ENCODE peak calls at places on chromosome 6, in eight cellular contexts. One of them, this sample, is unnamed.

GRCh38 chr6:15550724-15551123 is 112.1 kb downstream of the DTNBP1 start:
- DNase-seq in stimulated activated CD8-positive, alpha-beta memory T cell treated with anti-CD3 and anti-CD28 coated beads, Interleukin-7, amount 100 ng/mL, for 48 hours: no peak
- DNase-seq in ovary: no peak
- DNase-seq in LoVo: no peak
- DNase-seq in stimulated activated CD4-positive, alpha-beta T cell treated with anti-CD3 and anti-CD28 coated beads, Interleukin-1b, Interleukin-23, amount 100 ng/mL, for 48 hours: no peak
- DNase-seq in activated effector memory CD4-positive, alpha-beta T cell treated with anti-CD3 and anti-CD28 coated beads, Interleukin-2, amount 50 U/mL, for 16 hours: no peak
- DNase-seq in D341Med: no peak
- DNase-seq in activated CD8-positive, alpha-beta memory T cell treated with anti-CD3 and anti-CD28 coated beads for 4 hours: no peak
- DNase-seq in this sample: no peak

GRCh38 chr6:84768442-84769174 is 4.2 kb upstream of the TBX18 start:
- DNase-seq in activated CD8-positive, alpha-beta memory T cell treated with anti-CD3 and anti-CD28 coated beads for 4 hours: no peak
- DNase-seq in activated effector memory CD4-positive, alpha-beta T cell treated with anti-CD3 and anti-CD28 coated beads, Interleukin-2, amount 50 U/mL, for 16 hours: no peak
- DNase-seq in stimulated activated CD8-positive, alpha-beta memory T cell treated with anti-CD3 and anti-CD28 coated beads, Interleukin-7, amount 100 ng/mL, for 48 hours: no peak
- DNase-seq in LoVo: no peak
- DNase-seq in D341Med: no peak
- DNase-seq in stimulated activated CD4-positive, alpha-beta T cell treated with anti-CD3 and anti-CD28 coated beads, Interleukin-1b, Interleukin-23, amount 100 ng/mL, for 48 hours: no peak
- DNase-seq in ovary: no peak
- DNase-seq in this sample: no peak

GRCh38 chr6:1497593-1498105 is 108.3 kb downstream of the FOXF2 start:
- DNase-seq in LoVo: no peak
- DNase-seq in ovary: peak
- DNase-seq in D341Med: no peak
- DNase-seq in activated effector memory CD4-positive, alpha-beta T cell treated with anti-CD3 and anti-CD28 coated beads, Interleukin-2, amount 50 U/mL, for 16 hours: no peak
- DNase-seq in stimulated activated CD8-positive, alpha-beta memory T cell treated with anti-CD3 and anti-CD28 coated beads, Interleukin-7, amount 100 ng/mL, for 48 hours: no peak
- DNase-seq in stimulated activated CD4-positive, alpha-beta T cell treated with anti-CD3 and anti-CD28 coated beads, Interleukin-1b, Interleukin-23, amount 100 ng/mL, for 48 hours: no peak
- DNase-seq in activated CD8-positive, alpha-beta memory T cell treated with anti-CD3 and anti-CD28 coated beads for 4 hours: no peak
- DNase-seq in this sample: no peak

GRCh38 chr6:20403766-20404640 is 2.3 kb downstream of the E2F3 start:
- DNase-seq in D341Med: peak
- DNase-seq in stimulated activated CD4-positive, alpha-beta T cell treated with anti-CD3 and anti-CD28 coated beads, Interleukin-1b, Interleukin-23, amount 100 ng/mL, for 48 hours: peak
- DNase-seq in activated CD8-positive, alpha-beta memory T cell treated with anti-CD3 and anti-CD28 coated beads for 4 hours: peak
- DNase-seq in activated effector memory CD4-positive, alpha-beta T cell treated with anti-CD3 and anti-CD28 coated beads, Interleukin-2, amount 50 U/mL, for 16 hours: peak
- DNase-seq in ovary: no peak
- DNase-seq in LoVo: peak
- DNase-seq in stimulated activated CD8-positive, alpha-beta memory T cell treated with anti-CD3 and anti-CD28 coated beads, Interleukin-7, amount 100 ng/mL, for 48 hours: peak
- DNase-seq in this sample: peak

GRCh38 chr6:132063204-132063603 is 112.0 kb upstream of the CCN2 start:
- DNase-seq in ovary: no peak
- DNase-seq in activated CD8-positive, alpha-beta memory T cell treated with anti-CD3 and anti-CD28 coated beads for 4 hours: no peak
- DNase-seq in stimulated activated CD4-positive, alpha-beta T cell treated with anti-CD3 and anti-CD28 coated beads, Interleukin-1b, Interleukin-23, amount 100 ng/mL, for 48 hours: no peak
- DNase-seq in stimulated activated CD8-positive, alpha-beta memory T cell treated with anti-CD3 and anti-CD28 coated beads, Interleukin-7, amount 100 ng/mL, for 48 hours: no peak
- DNase-seq in D341Med: no peak
- DNase-seq in activated effector memory CD4-positive, alpha-beta T cell treated with anti-CD3 and anti-CD28 coated beads, Interleukin-2, amount 50 U/mL, for 16 hours: no peak
- DNase-seq in LoVo: no peak
- DNase-seq in this sample: no peak

GRCh38 chr6:42177514-42178364 is 4.6 kb downstream of the GUCA1A start:
- DNase-seq in ovary: no peak
- DNase-seq in stimulated activated CD8-positive, alpha-beta memory T cell treated with anti-CD3 and anti-CD28 coated beads, Interleukin-7, amount 100 ng/mL, for 48 hours: no peak
- DNase-seq in stimulated activated CD4-positive, alpha-beta T cell treated with anti-CD3 and anti-CD28 coated beads, Interleukin-1b, Interleukin-23, amount 100 ng/mL, for 48 hours: no peak
- DNase-seq in activated effector memory CD4-positive, alpha-beta T cell treated with anti-CD3 and anti-CD28 coated beads, Interleukin-2, amount 50 U/mL, for 16 hours: no peak
- DNase-seq in LoVo: no peak
- DNase-seq in D341Med: no peak
- DNase-seq in activated CD8-positive, alpha-beta memory T cell treated with anti-CD3 and anti-CD28 coated beads for 4 hours: no peak
- DNase-seq in this sample: no peak

GRCh38 chr6:166736606-166737005 is 109.6 kb upstream of the RPS6KA2 start:
- DNase-seq in activated effector memory CD4-positive, alpha-beta T cell treated with anti-CD3 and anti-CD28 coated beads, Interleukin-2, amount 50 U/mL, for 16 hours: no peak
- DNase-seq in D341Med: no peak
- DNase-seq in stimulated activated CD4-positive, alpha-beta T cell treated with anti-CD3 and anti-CD28 coated beads, Interleukin-1b, Interleukin-23, amount 100 ng/mL, for 48 hours: no peak
- DNase-seq in activated CD8-positive, alpha-beta memory T cell treated with anti-CD3 and anti-CD28 coated beads for 4 hours: no peak
- DNase-seq in LoVo: peak
- DNase-seq in stimulated activated CD8-positive, alpha-beta memory T cell treated with anti-CD3 and anti-CD28 coated beads, Interleukin-7, amount 100 ng/mL, for 48 hours: no peak
- DNase-seq in ovary: no peak
- DNase-seq in this sample: peak

GRCh38 chr6:7615611-7616383 is 25.8 kb downstream of the SNRNP48 start:
- DNase-seq in stimulated activated CD8-positive, alpha-beta memory T cell treated with anti-CD3 and anti-CD28 coated beads, Interleukin-7, amount 100 ng/mL, for 48 hours: no peak
- DNase-seq in LoVo: peak
- DNase-seq in activated CD8-positive, alpha-beta memory T cell treated with anti-CD3 and anti-CD28 coated beads for 4 hours: no peak
- DNase-seq in D341Med: peak
- DNase-seq in activated effector memory CD4-positive, alpha-beta T cell treated with anti-CD3 and anti-CD28 coated beads, Interleukin-2, amount 50 U/mL, for 16 hours: no peak
- DNase-seq in ovary: peak
- DNase-seq in stimulated activated CD4-positive, alpha-beta T cell treated with anti-CD3 and anti-CD28 coated beads, Interleukin-1b, Interleukin-23, amount 100 ng/mL, for 48 hours: no peak
- DNase-seq in this sample: peak

GRCh38 chr6:122428781-122429180 is 29.3 kb downstream of the HSF2 start:
- DNase-seq in D341Med: no peak
- DNase-seq in stimulated activated CD8-positive, alpha-beta memory T cell treated with anti-CD3 and anti-CD28 coated beads, Interleukin-7, amount 100 ng/mL, for 48 hours: no peak
- DNase-seq in activated effector memory CD4-positive, alpha-beta T cell treated with anti-CD3 and anti-CD28 coated beads, Interleukin-2, amount 50 U/mL, for 16 hours: no peak
- DNase-seq in ovary: no peak
- DNase-seq in activated CD8-positive, alpha-beta memory T cell treated with anti-CD3 and anti-CD28 coated beads for 4 hours: no peak
- DNase-seq in stimulated activated CD4-positive, alpha-beta T cell treated with anti-CD3 and anti-CD28 coated beads, Interleukin-1b, Interleukin-23, amount 100 ng/mL, for 48 hours: no peak
- DNase-seq in LoVo: no peak
- DNase-seq in this sample: no peak

GRCh38 chr6:7008451-7008988 is 99.2 kb upstream of the RREB1 start:
- DNase-seq in activated CD8-positive, alpha-beta memory T cell treated with anti-CD3 and anti-CD28 coated beads for 4 hours: no peak
- DNase-seq in D341Med: peak
- DNase-seq in activated effector memory CD4-positive, alpha-beta T cell treated with anti-CD3 and anti-CD28 coated beads, Interleukin-2, amount 50 U/mL, for 16 hours: no peak
- DNase-seq in LoVo: no peak
- DNase-seq in stimulated activated CD8-positive, alpha-beta memory T cell treated with anti-CD3 and anti-CD28 coated beads, Interleukin-7, amount 100 ng/mL, for 48 hours: no peak
- DNase-seq in ovary: no peak
- DNase-seq in stimulated activated CD4-positive, alpha-beta T cell treated with anti-CD3 and anti-CD28 coated beads, Interleukin-1b, Interleukin-23, amount 100 ng/mL, for 48 hours: no peak
- DNase-seq in this sample: no peak